ENCODE peak calls at places on chromosomes 13 and 19, in six cellular contexts. C is pancreas, X is OCI-LY7, Q is NCI-H187, A is M059J, L is AG10803. P is an unnamed sample.

GRCh38 chr13:110593430-110594130 is 21.8 kb upstream of the NAXD start:
- DNase-seq in C (no peak), X (peak), Q (no peak), A (peak), L (peak), P (peak)

GRCh38 chr19:55383789-55384575 is at the start of gene TMEM238:
- DNase-seq in C (peak), X (peak), Q (peak), A (peak), L (peak), P (peak)

GRCh38 chr19:41997851-41998229 is 3.8 kb upstream of the ATP1A3 start:
- DNase-seq in C (no peak), X (peak), Q (no peak), A (no peak), L (no peak), P (no peak)

GRCh38 chr13:54912367-54912766 is 1883.8 kb downstream of the OLFM4 start:
- DNase-seq in C (no peak), X (no peak), Q (no peak), A (no peak), L (no peak), P (no peak)

GRCh38 chr13:66689037-66689619 is 541.0 kb downstream of the PCDH9 start:
- DNase-seq in C (no peak), X (peak), Q (no peak), A (no peak), L (no peak), P (peak)

GRCh38 chr19:39502640-39503417 is 4.1 kb downstream of the DLL3 start:
- DNase-seq in C (peak), X (peak), Q (no peak), A (no peak), L (peak), P (peak)

GRCh38 chr13:86760620-86761019 is 910.6 kb upstream of the SLITRK5 start:
- DNase-seq in C (no peak), X (no peak), Q (no peak), A (no peak), L (no peak), P (no peak)

GRCh38 chr13:98293103-98293502 is 116.0 kb upstream of the RNF113B start:
- DNase-seq in C (peak), X (no peak), Q (no peak), A (no peak), L (no peak), P (no peak)

GRCh38 chr13:32278456-32278855 is 36.7 kb downstream of the ZAR1L start:
- DNase-seq in C (no peak), X (no peak), Q (no peak), A (peak), L (peak), P (peak)

GRCh38 chr13:97435794-97436193 is 1.8 kb downstream of the RAP2A start:
- DNase-seq in C (no peak), X (peak), Q (no peak), A (peak), L (no peak), P (peak)

GRCh38 chr19:2215281-2215751 is 20.8 kb downstream of the PLEKHJ1 start:
- DNase-seq in C (no peak), X (no peak), Q (peak), A (no peak), L (no peak), P (no peak)

GRCh38 chr13:80577951-80578670 is 237.2 kb upstream of the SPRY2 start:
- DNase-seq in C (no peak), X (no peak), Q (no peak), A (no peak), L (no peak), P (no peak)

GRCh38 chr19:38034153-38034835 is 127.3 kb downstream of the SIPA1L3 start:
- DNase-seq in C (no peak), X (peak), Q (no peak), A (peak), L (no peak), P (peak)

GRCh38 chr19:43594081-43594697 is 1.7 kb downstream of the IRGQ start:
- DNase-seq in C (no peak), X (no peak), Q (no peak), A (no peak), L (no peak), P (no peak)

GRCh38 chr19:5172859-5173577 is 167.6 kb downstream of the PTPRS start:
- DNase-seq in C (no peak), X (no peak), Q (no peak), A (peak), L (peak), P (peak)

GRCh38 chr13:110913911-110914292 is 967 bp downstream of the ANKRD10 start:
- DNase-seq in C (no peak), X (peak), Q (no peak), A (no peak), L (no peak), P (no peak)

GRCh38 chr19:15379996-15380647 is 535 bp upstream of the AKAP8 start:
- DNase-seq in C (peak), X (peak), Q (peak), A (peak), L (peak), P (peak)

GRCh38 chr13:112704634-112705145 is 14.9 kb downstream of the ATP11A start:
- DNase-seq in C (no peak), X (no peak), Q (no peak), A (no peak), L (no peak), P (no peak)

GRCh38 chr19:18529782-18530181 is 7.9 kb upstream of the ELL start:
- DNase-seq in C (no peak), X (no peak), Q (no peak), A (no peak), L (no peak), P (peak)

GRCh38 chr13:23728807-23729206 is 158.6 kb downstream of the TNFRSF19 start:
- DNase-seq in C (no peak), X (no peak), Q (no peak), A (no peak), L (no peak), P (no peak)

GRCh38 chr19:29541473-29542253 is 15.9 kb downstream of the VSTM2B start:
- DNase-seq in C (no peak), X (no peak), Q (no peak), A (no peak), L (no peak), P (no peak)

GRCh38 chr19:7982651-7983099 is 22.8 kb downstream of the ELAVL1 start:
- DNase-seq in C (no peak), X (no peak), Q (no peak), A (no peak), L (no peak), P (no peak)

GRCh38 chr19:29645911-29646310 is 19.4 kb upstream of the PLEKHF1 start:
- DNase-seq in C (no peak), X (no peak), Q (no peak), A (peak), L (peak), P (peak)

GRCh38 chr19:17841810-17842662 is 5.7 kb downstream of the JAK3 start:
- DNase-seq in C (peak), X (peak), Q (peak), A (peak), L (peak), P (peak)

GRCh38 chr19:13132471-13133166 is 14.6 kb downstream of the NACC1 start:
- DNase-seq in C (no peak), X (no peak), Q (no peak), A (peak), L (peak), P (peak)

GRCh38 chr13:114339779-114340534 is 25.7 kb downstream of the CHAMP1 start:
- DNase-seq in C (peak), X (peak), Q (peak), A (peak), L (peak), P (peak)

GRCh38 chr19:48656840-48657474 is 11.0 kb upstream of the CA11 start:
- DNase-seq in C (no peak), X (no peak), Q (no peak), A (peak), L (peak), P (peak)

GRCh38 chr19:52665047-52665446 is 26.9 kb upstream of the ZNF83 start:
- DNase-seq in C (no peak), X (no peak), Q (no peak), A (no peak), L (no peak), P (no peak)

GRCh38 chr13:103102482-103102881 is 36.3 kb upstream of the SLC10A2 start:
- DNase-seq in C (no peak), X (no peak), Q (no peak), A (no peak), L (no peak), P (no peak)

GRCh38 chr13:72221276-72221962 is 354.4 kb upstream of the DACH1 start:
- DNase-seq in C (peak), X (peak), Q (no peak), A (peak), L (no peak), P (peak)